ENCODE peak calls at places on chromosome 2, in four cellular contexts. R, I, A and J are unnamed samples.

GRCh38 chr2:134630760-134631159 is 88.0 kb downstream of the TMEM163 start:
- DNase-seq in I (no peak), A (no peak), R (no peak), J (no peak)

GRCh38 chr2:96154506-96155380 is 9.5 kb upstream of the DUSP2 start:
- DNase-seq in A (no peak), I (no peak), R (no peak), J (no peak)

GRCh38 chr2:195535911-195536522 is 121.0 kb upstream of the SLC39A10 start:
- DNase-seq in I (peak), A (no peak), R (no peak), J (no peak)

GRCh38 chr2:127107622-127107999 is 657 bp upstream of the BIN1 start:
- DNase-seq in R (no peak), I (no peak), A (peak), J (no peak)

GRCh38 chr2:75142081-75142480 is 57.2 kb downstream of the TACR1 start:
- DNase-seq in R (peak), I (no peak), A (no peak), J (no peak)

GRCh38 chr2:226609361-226609760 is 190.3 kb downstream of the IRS1 start:
- DNase-seq in I (no peak), A (no peak), R (no peak), J (peak)

GRCh38 chr2:237685408-237685807 is 58.0 kb downstream of the LRRFIP1 start:
- DNase-seq in I (no peak), A (peak), R (peak), J (peak)

GRCh38 chr2:17627434-17627833 is 86.9 kb downstream of the VSNL1 start:
- DNase-seq in I (no peak), A (no peak), R (no peak), J (no peak)

GRCh38 chr2:226802573-226802972 is 3.0 kb upstream of the IRS1 start:
- DNase-seq in R (peak), A (peak), I (no peak), J (peak)

GRCh38 chr2:47068966-47069627 is 86.0 kb downstream of the STPG4 start:
- DNase-seq in A (no peak), R (no peak), I (no peak), J (no peak)